ENCODE peak calls at places on chromosomes 11 and 22, in nine cellular contexts. M is BJ; T is iPS DF 6.9; L is fibroblast of mammary gland; C is cardiac muscle cell; S is fibroblast of the aortic adventitia; I is left ventricle myocardium inferior; J is AG09309; Q is CD4-positive, CD25-positive, alpha-beta regulatory T cell. F is an unnamed sample.
A peak's percentile ranks its signal among the peaks of the same experiment; 100 is the strongest.

GRCh38 chr11:72921028-72921716 is 107.0 kb downstream of the ATG16L2 start:
- DNase-seq in M (no peak), T (no peak), L (no peak), C (no peak), S (no peak), I (no peak), J (no peak), Q (no peak), F (no peak)

GRCh38 chr22:24426859-24427499 is 420 bp upstream of the ADORA2A start:
- DNase-seq in M (no peak), T (no peak), L (no peak), C (no peak), S (no peak), I (no peak), J (no peak), Q (no peak), F (no peak)

GRCh38 chr11:116512841-116513240 is 259.9 kb downstream of the BUD13 start:
- DNase-seq in M (no peak), T (no peak), L (no peak), C (no peak), S (no peak), I (no peak), J (no peak), Q (no peak), F (no peak)

GRCh38 chr22:48940266-48940987 is 887.2 kb downstream of the BRD1 start:
- DNase-seq in M (no peak), T (no peak), L (no peak), C (no peak), S (no peak), I (no peak), J (no peak), Q (no peak), F (no peak)

GRCh38 chr22:38230916-38231315 is 29.1 kb downstream of the MAFF start:
- DNase-seq in M (no peak), T (no peak), L (no peak), C (no peak), S (no peak), I (no peak), J (no peak), Q (no peak), F (no peak)

GRCh38 chr11:71342116-71342515 is 89.7 kb upstream of the SHANK2 start:
- DNase-seq in M (no peak), T (no peak), L (peak; percentile 55), C (no peak), S (peak; percentile 9), I (no peak), J (no peak), Q (no peak), F (no peak)

GRCh38 chr11:80702264-80702663 is 1261.4 kb upstream of the TENM4 start:
- DNase-seq in M (no peak), T (no peak), L (peak; percentile 4), C (no peak), S (peak; percentile 2), I (no peak), J (no peak), Q (no peak), F (no peak)

GRCh38 chr22:23216331-23217170 is 36.2 kb downstream of the BCR start:
- DNase-seq in M (no peak), T (no peak), L (no peak), C (no peak), S (no peak), I (no peak), J (no peak), Q (peak; percentile 36), F (no peak)

DNA sequence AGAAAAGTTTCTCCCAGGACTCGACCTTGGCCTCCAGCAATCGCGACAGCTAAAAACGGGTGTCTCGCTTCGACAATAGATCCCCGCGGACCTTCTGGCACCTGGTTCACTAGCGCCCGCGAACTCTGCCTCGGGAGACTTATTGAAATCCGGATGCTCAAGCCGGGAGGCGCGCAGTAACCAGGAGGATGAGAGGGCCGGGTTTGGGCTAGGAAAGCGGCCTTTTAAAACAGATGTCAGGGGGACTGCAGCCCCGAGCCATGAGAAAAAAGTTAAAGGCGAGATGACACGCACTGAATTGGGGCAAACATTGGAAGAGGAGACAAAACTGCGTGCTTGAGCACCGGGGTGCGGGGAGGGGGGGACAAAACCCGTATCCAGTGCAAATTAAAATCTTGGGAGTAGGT is 637 bp upstream of the ZBTB16 start:
- DNase-seq in M (no peak), T (no peak), L (peak; percentile 25), C (no peak), S (no peak), I (peak; percentile 54), J (no peak), Q (no peak), F (no peak)
- H3K4me3 ChIP-seq in M (no peak overlapping the region), T (no peak overlapping the region), L (peak overlapping the region; percentile 61), C (peak overlapping the region; percentile 85), S (no peak overlapping the region), I (peak overlapping the region; percentile 100), J (no peak overlapping the region), Q (no peak overlapping the region), F (no peak overlapping the region)

GRCh38 chr22:18058770-18059169 is 19.0 kb upstream of the PEX26 start:
- DNase-seq in M (no peak), T (no peak), L (no peak), C (no peak), S (no peak), I (no peak), J (no peak), Q (no peak), F (no peak)

GRCh38 chr22:18056802-18057474 is 20.9 kb upstream of the PEX26 start:
- DNase-seq in M (no peak), T (no peak), L (no peak), C (no peak), S (no peak), I (no peak), J (no peak), Q (no peak), F (no peak)

GRCh38 chr22:18055619-18056160 is 22.1 kb upstream of the PEX26 start:
- DNase-seq in M (no peak), T (no peak), L (no peak), C (no peak), S (no peak), I (no peak), J (no peak), Q (no peak), F (no peak)

GRCh38 chr22:18057568-18058209 is 20.1 kb upstream of the PEX26 start:
- DNase-seq in M (peak; percentile 90), T (no peak), L (peak; percentile 100), C (no peak), S (peak; percentile 100), I (no peak), J (peak; percentile 96), Q (no peak), F (peak; percentile 96)

DNA sequence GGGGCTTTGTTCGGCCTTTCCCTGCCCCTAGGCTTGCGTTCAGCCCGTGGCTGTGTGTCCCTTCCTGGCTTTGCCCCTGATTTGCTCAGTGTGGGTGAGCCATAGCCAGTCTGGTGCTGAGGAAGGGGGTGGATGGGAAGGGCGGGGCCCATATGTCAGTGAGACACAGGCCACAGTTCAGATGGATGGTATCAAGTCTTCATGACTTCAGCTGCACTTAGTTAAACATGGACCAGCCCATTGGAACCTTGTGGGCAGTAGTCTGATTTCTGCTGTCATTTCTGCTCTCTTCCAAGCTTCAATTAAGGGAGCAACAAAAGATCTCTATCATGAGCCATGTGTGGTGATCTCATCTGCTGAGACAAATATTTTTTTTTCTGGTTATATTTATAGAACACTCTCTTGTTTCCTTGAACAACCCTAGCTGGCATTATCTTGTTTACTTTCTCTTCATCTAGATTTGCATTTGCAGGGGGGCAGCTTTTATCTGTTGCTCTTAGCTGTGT is 21.6 kb upstream of the PEX26 start:
- DNase-seq in M (peak; percentile 82), T (no peak), L (peak; percentile 92), C (no peak), S (peak; percentile 76), I (no peak), J (peak; percentile 57), Q (no peak), F (peak; percentile 52)
- H3K4me3 ChIP-seq in M (no peak overlapping the region), T (no peak overlapping the region), L (no peak overlapping the region), C (no peak overlapping the region), S (no peak overlapping the region), I (no peak overlapping the region), J (no peak overlapping the region), Q (no peak overlapping the region), F (no peak overlapping the region)

GRCh38 chr11:118659314-118659939 is 20.0 kb downstream of the TREH start:
- DNase-seq in M (no peak), T (peak; percentile 86), L (peak; percentile 75), C (peak; percentile 92), S (peak; percentile 72), I (peak; percentile 92), J (peak; percentile 17), Q (peak; percentile 83), F (peak; percentile 29)

GRCh38 chr11:118657709-118658108 is 21.7 kb downstream of the TREH start:
- DNase-seq in M (no peak), T (no peak), L (no peak), C (no peak), S (no peak), I (no peak), J (no peak), Q (no peak), F (no peak)

GRCh38 chr11:118657238-118657637 is 22.2 kb downstream of the TREH start:
- DNase-seq in M (no peak), T (no peak), L (no peak), C (no peak), S (no peak), I (no peak), J (no peak), Q (no peak), F (no peak)

GRCh38 chr11:118659956-118660645 is 19.3 kb downstream of the TREH start:
- DNase-seq in M (no peak), T (no peak), L (no peak), C (no peak), S (no peak), I (no peak), J (no peak), Q (no peak), F (no peak)

DNA sequence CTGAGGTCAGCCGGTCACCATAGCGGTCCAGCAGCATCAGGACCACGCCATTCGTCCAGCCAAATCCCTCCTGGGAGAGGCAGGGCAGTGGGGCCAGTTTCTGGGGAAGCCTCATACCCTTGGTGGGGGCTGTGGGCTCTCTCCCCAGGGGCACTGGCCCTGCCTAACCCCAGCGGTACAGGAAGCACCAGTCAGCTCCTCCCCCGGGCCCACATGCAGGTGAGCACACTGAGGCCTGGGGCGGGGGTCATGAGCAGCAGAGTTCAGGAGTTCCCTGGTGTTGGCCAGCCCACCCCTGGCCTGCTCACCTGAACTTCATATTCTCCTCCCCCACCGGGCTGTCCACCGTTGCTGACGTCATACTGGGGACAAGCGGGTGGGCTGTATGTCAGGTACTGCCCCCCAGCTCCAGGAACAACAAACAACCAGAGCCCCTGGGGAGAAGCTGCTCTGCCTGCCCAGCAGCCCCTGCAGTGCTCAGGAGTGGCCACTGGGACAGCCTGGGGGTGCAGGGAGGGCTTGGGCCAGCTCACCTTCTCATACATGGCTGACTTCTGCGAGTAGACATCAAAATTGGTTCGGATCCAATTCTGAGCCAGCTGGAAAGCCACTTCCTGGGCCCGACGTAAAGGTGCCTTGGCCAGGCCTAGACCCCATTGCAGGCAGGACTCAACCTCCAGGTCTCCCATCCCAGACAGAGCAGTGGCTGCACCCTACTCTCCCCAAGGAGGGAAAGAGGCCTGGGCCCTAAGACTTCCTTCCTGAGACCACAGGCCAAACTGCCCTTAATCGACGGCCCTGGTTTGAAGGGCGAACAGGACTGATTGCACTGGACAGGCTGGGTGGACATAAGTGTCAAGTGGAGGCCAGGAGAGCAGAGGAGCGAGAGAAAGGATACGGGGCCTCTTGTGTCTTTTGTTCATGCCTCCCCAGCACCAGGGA is 20.8 kb downstream of the TREH start:
- DNase-seq in M (no peak), T (no peak), L (no peak), C (no peak), S (no peak), I (no peak), J (no peak), Q (no peak), F (no peak)
- H3K4me3 ChIP-seq in M (no peak overlapping the region), T (no peak overlapping the region), L (no peak overlapping the region), C (no peak overlapping the region), S (no peak overlapping the region), I (no peak overlapping the region), J (no peak overlapping the region), Q (no peak overlapping the region), F (no peak overlapping the region)

DNA sequence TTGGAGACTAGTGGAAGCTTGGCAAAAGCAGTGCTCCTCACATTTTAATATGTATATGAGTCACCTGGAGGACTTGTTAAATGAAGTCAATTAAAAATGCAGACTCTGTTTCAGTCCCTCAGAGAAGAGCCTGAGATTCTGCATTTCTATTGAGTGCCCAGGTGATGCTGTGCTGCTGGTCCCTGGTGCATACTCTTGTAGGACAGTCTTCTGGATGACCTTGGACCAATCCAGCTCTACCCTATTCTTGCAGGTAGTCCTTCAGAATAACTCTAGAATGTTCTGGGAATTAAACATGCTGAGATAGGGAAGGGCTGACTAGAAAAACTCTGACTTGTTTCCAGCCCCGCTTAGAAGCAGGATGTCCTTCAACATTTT is 115.9 kb downstream of the CASP12 start:
- DNase-seq in M (no peak), T (no peak), L (no peak), C (no peak), S (no peak), I (no peak), J (no peak), Q (no peak), F (no peak)
- H3K4me3 ChIP-seq in M (no peak overlapping the region), T (no peak overlapping the region), L (no peak overlapping the region), C (no peak overlapping the region), S (no peak overlapping the region), I (no peak overlapping the region), J (no peak overlapping the region), Q (no peak overlapping the region), F (no peak overlapping the region)